ENCODE peak calls at places on chromosome 1, in ten cellular contexts. R is CD8-positive, alpha-beta T cell; X is brain microvascular endothelial cell; W is fibroblast of lung; C is tibial artery; Q is RWPE2; I is AG09309; Z is osteoblast; F is IMR-90; N is nephron progenitor cell. V is an unnamed sample.

GRCh38 chr1:53249706-53250105 is 11.4 kb upstream of the MAGOH start:
- DNase-seq in R (no peak), X (no peak), W (no peak), C (no peak), Q (no peak), I (no peak), Z (no peak), F (no peak), N (no peak), V (no peak)

GRCh38 chr1:44251989-44252625 is 38.8 kb downstream of the DMAP1 start:
- DNase-seq in R (no peak), X (no peak), W (no peak), C (no peak), Q (no peak), I (no peak), Z (no peak), F (no peak), N (no peak), V (no peak)

GRCh38 chr1:95754412-95754811 is 520.4 kb downstream of the RWDD3 start:
- DNase-seq in R (no peak), X (no peak), W (no peak), C (no peak), Q (no peak), I (no peak), Z (no peak), F (no peak), N (no peak), V (no peak)

GRCh38 chr1:10915594-10915993 is 96.9 kb upstream of the TARDBP start:
- DNase-seq in R (no peak), X (no peak), W (no peak), C (no peak), Q (no peak), I (no peak), Z (no peak), F (no peak), N (no peak), V (no peak)

GRCh38 chr1:6960291-6960758 is 175.1 kb downstream of the CAMTA1 start:
- DNase-seq in R (no peak), X (no peak), W (peak; percentile 63), C (no peak), Q (no peak), I (peak; percentile 18), Z (peak; percentile 88), F (peak; percentile 45), N (peak; percentile 52), V (no peak)

GRCh38 chr1:213374369-213374768 is 323.3 kb downstream of the RPS6KC1 start:
- DNase-seq in R (peak; percentile 33), X (peak; percentile 36), W (peak; percentile 21), C (no peak), Q (no peak), I (no peak), Z (no peak), F (peak; percentile 32), N (peak; percentile 91), V (peak; percentile 24)

GRCh38 chr1:87787551-87787950 is 458.9 kb downstream of the LMO4 start:
- DNase-seq in R (no peak), X (peak; percentile 11), W (peak; percentile 67), C (no peak), Q (no peak), I (no peak), Z (no peak), F (peak; percentile 80), N (no peak), V (no peak)

GRCh38 chr1:37085393-37085792 is 51.1 kb upstream of the GRIK3 start:
- DNase-seq in R (no peak), X (no peak), W (no peak), C (no peak), Q (no peak), I (no peak), Z (no peak), F (no peak), N (no peak), V (no peak)

DNA sequence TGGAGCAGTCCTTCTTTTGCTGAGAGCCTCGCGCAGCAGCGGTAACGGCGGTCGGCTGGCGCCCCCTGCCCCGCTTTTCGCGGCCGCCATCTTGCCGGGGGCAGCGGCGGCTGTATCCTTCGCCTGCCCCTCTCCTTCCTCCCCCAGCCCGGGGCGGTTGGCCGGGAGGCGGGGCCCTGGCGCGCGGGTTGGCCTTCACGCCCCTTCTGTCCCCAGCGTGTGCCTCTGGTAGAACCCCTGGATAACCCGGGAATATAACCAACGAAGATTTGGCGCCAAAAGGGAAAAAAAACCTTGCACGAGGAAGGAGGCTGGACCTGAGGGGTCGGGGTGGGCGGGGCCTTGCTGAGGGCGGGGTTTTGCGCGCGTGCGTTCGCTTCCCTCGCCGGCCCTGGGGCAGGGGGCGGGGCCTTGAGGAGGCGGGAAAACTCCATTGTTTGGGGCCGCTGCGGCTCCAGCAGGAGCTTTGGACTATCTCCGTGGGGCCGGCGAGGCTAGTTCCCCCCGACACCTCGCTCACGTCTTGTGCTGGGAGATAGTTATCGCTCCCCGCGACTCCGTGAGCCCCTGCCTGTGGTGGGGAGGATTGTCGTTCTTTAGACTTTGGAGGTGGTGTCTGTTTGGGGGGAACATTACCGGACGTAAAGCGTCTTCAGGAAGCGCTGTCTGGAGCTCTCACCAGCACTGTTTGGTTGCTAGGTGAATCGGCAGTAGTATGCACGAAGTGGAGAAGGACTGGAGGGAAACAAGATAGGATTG is 689 bp downstream of the NASP start:
- DNase-seq in R (peak; percentile 87), X (peak; percentile 84), W (peak; percentile 82), C (peak; percentile 92), Q (peak; percentile 83), I (peak; percentile 50), Z (peak; percentile 96), F (peak; percentile 83), N (peak; percentile 96), V (peak; percentile 82)
- TF ChIP-seq CTCF in R (no peak), X (peak; percentile 4), W (no peak), C (no peak), Q (peak; percentile 30), I (no peak), Z (no peak), F (peak; percentile 14), N (no peak), V (no peak)

GRCh38 chr1:55585402-55585792 is 370.2 kb upstream of the USP24 start:
- DNase-seq in R (no peak), X (no peak), W (no peak), C (no peak), Q (no peak), I (no peak), Z (no peak), F (no peak), N (no peak), V (no peak)

GRCh38 chr1:55588300-55588699 is 373.1 kb upstream of the USP24 start:
- DNase-seq in R (no peak), X (no peak), W (no peak), C (no peak), Q (no peak), I (no peak), Z (no peak), F (no peak), N (no peak), V (no peak)

GRCh38 chr1:55586771-55587170 is 371.6 kb upstream of the USP24 start:
- DNase-seq in R (no peak), X (no peak), W (no peak), C (no peak), Q (no peak), I (no peak), Z (no peak), F (no peak), N (no peak), V (no peak)

GRCh38 chr1:55582078-55582477 is 366.9 kb upstream of the USP24 start:
- DNase-seq in R (no peak), X (no peak), W (no peak), C (no peak), Q (no peak), I (no peak), Z (no peak), F (no peak), N (no peak), V (no peak)

DNA sequence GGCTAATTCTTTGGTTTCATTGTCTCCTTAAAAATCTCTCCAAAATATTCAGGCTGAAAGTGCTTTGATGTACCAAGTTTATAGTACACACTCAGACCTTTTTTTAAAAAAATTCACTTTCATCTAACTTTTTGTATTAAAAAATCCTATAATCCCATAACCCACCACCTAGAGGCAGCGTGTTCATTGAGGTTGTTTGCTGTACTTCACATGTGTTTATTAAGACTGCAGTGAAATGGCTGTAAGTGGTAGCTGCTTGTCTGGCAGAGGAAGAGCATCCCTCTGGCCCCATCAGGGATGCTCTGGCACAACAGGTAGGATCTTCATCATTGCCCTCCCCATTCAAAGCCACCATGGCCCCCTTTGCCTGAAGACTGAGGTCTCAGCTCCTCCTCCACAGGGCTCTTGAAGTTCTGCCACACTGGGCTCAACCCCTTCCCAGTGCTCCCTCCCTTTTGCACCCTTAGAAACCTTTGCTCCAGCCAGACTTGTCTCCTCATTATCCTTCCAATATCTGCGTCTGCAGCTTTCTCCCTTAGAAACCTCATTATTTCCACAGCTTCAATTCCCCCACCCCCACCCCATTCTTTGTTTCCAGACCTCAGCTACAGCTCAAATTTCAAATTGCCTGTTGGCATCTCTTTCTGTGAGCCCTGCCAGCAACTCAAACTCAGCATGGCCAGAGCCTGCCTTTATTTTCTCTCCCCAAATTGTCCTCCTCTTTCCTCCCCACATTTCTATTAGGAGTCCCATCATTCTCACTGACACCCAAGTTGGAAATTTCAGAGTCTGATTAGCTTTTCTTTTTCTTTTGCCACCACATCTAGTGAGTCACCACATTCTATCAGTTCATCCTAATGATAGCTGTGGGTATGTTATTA is 369.6 kb upstream of the USP24 start:
- DNase-seq in R (no peak), X (no peak), W (peak; percentile 67), C (no peak), Q (no peak), I (peak; percentile 16), Z (no peak), F (peak; percentile 44), N (no peak), V (no peak)
- TF ChIP-seq CTCF in R (no peak), X (peak; percentile 25), W (no peak), C (peak; percentile 8), Q (peak; percentile 21), I (peak; percentile 24), Z (peak; percentile 41), F (peak; percentile 34), N (no peak), V (no peak)

DNA sequence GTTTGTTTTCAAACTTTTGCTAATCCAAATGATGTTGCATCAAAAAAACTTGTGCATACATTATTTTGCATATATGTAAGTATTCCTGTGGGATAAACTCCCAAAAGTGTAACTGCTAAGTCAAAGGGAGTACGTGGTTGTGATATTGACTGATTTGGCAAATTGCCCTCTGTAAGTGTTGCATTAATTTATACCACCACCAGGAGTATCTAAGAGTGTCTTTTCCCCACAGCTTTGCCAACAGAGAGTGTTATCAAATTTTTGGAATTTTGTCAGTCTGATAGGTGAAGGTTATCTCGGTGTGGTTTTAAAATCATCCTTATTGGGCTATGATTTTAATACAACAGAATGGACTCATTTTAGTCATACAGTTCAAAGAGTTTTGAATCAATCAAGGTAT is 30.1 kb upstream of the PARP1 start:
- DNase-seq in R (no peak), X (no peak), W (no peak), C (no peak), Q (no peak), I (no peak), Z (no peak), F (no peak), N (no peak), V (no peak)
- TF ChIP-seq CTCF in R (peak; percentile 43), X (no peak), W (no peak), C (no peak), Q (no peak), I (no peak), Z (peak; percentile 15), F (peak; percentile 10), N (no peak), V (no peak)

DNA sequence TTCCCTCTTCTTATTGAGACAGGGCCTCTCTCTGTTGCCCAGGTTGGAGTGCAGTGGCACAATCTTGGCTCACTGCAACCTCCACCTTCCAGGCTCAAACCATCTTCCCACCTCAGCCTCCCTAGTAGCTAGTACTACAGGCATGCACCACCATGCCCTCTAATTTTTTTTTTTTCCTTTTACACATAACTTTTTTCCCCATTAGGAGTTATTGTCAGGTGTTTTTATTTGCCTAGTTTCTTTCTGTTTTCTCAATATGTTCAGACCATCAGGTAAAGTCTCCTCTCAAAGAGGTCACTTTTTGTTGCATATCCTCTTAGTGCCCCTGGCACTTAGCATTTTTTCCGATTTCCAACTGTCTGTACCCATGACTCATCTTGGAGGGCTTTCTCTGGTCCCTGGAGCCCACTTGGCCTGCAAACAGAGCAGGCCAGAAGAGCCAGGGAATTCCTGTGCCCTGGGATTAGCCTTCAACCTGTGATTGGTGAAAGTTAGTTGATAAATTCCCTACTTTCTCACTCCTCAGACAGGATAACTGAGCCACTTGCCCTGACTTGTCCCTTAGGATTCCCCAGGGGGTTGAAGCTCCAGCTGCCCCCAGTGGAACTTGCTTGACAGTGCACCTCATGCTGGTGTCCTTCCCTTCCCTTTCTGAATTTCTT is 2.2 kb downstream of the NTPCR start:
- DNase-seq in R (peak; percentile 22), X (peak; percentile 23), W (peak; percentile 50), C (no peak), Q (no peak), I (no peak), Z (peak; percentile 64), F (peak; percentile 56), N (peak; percentile 42), V (no peak)
- TF ChIP-seq CTCF in R (peak; percentile 70), X (peak; percentile 84), W (peak; percentile 67), C (peak; percentile 28), Q (peak; percentile 56), I (peak; percentile 76), Z (peak; percentile 60), F (peak; percentile 57), N (peak; percentile 61), V (peak; percentile 63)

V was measured in natural killer cell.